ENCODE peak calls at places on chromosomes 4 and X, in ten cellular contexts. F is AG08395; A is OCI-M1; J is AG09319; X is SW480; L is type B pancreatic cell; P is D341Med; R is heart right ventricle; Y is NCI-H1105; E is stimulated activated effector memory CD8-positive, alpha-beta T cell treated with anti-CD3 and anti-CD28 coated beads, Interleukin-12 subunit alpha, Interleukin-12 subunit beta, amount 100 ng/mL, for 72 hours. I is an unnamed sample.
A peak's percentile ranks its signal among the peaks of the same experiment; 100 is the strongest.

GRCh38 chrX:11451133-11451532 is 157.9 kb downstream of the AMELX start:
- DNase-seq in F (no peak), A (no peak), J (no peak), X (no peak), L (no peak), P (no peak), R (no peak), Y (no peak), E (no peak), I (no peak)

GRCh38 chrX:120446503-120446902 is 22.6 kb downstream of the LAMP2 start:
- DNase-seq in F (peak; percentile 8), A (no peak), J (no peak), X (no peak), L (no peak), P (peak; percentile 42), R (no peak), Y (no peak), E (no peak), I (no peak)

GRCh38 chr4:163070023-163070422 is 96.7 kb downstream of the NAF1 start:
- DNase-seq in F (no peak), A (no peak), J (no peak), X (no peak), L (no peak), P (no peak), R (no peak), Y (no peak), E (no peak), I (no peak)

GRCh38 chr4:40576651-40577480 is 52.8 kb downstream of the RBM47 start:
- DNase-seq in F (peak; percentile 61), A (peak; percentile 91), J (peak; percentile 28), X (peak; percentile 74), L (no peak), P (no peak), R (peak; percentile 80), Y (no peak), E (no peak), I (peak; percentile 87)

GRCh38 chr4:95549246-95550138 is 719 bp upstream of the UNC5C start:
- DNase-seq in F (no peak), A (peak; percentile 29), J (no peak), X (no peak), L (peak; percentile 77), P (peak; percentile 66), R (peak; percentile 55), Y (no peak), E (no peak), I (peak; percentile 91)

GRCh38 chr4:166458756-166459155 is 585.7 kb downstream of the TLL1 start:
- DNase-seq in F (no peak), A (no peak), J (no peak), X (no peak), L (no peak), P (no peak), R (no peak), Y (no peak), E (no peak), I (no peak)

GRCh38 chr4:130486186-130486585 is 1390.2 kb downstream of the C4orf33 start:
- DNase-seq in F (no peak), A (no peak), J (no peak), X (no peak), L (no peak), P (no peak), R (no peak), Y (no peak), E (no peak), I (no peak)

GRCh38 chr4:51884606-51885005 is 41.7 kb downstream of the DCUN1D4 start:
- DNase-seq in F (no peak), A (no peak), J (no peak), X (no peak), L (no peak), P (no peak), R (no peak), Y (no peak), E (no peak), I (no peak)